ENCODE peak calls at places on chromosomes 3 and 15, in four cellular contexts. O, H, D and K are unnamed samples.
A peak's percentile ranks its signal among the peaks of the same experiment; 100 is the strongest.

GRCh38 chr3:78255403-78255802 is 1215.5 kb downstream of the ROBO2 start:
- DNase-seq in H (no peak), O (peak; percentile 74), D (no peak), K (no peak)

GRCh38 chr15:29566914-29567313 is 255.4 kb downstream of the TJP1 start:
- DNase-seq in D (no peak), H (no peak), O (no peak), K (no peak)

GRCh38 chr3:139044366-139045210 is at the start of gene PRR23C:
- DNase-seq in O (no peak), D (no peak), H (no peak), K (no peak)

GRCh38 chr3:13281657-13282527 is 138.2 kb downstream of the NUP210 start:
- DNase-seq in D (no peak), O (no peak), H (peak; percentile 49), K (no peak)

GRCh38 chr3:197878427-197878826 is 71.6 kb upstream of the RPL35A start:
- DNase-seq in H (no peak), D (no peak), O (peak; percentile 84), K (no peak)

GRCh38 chr3:134363381-134363755 is 10.9 kb downstream of the AMOTL2 start:
- DNase-seq in O (no peak), D (no peak), H (no peak), K (no peak)

GRCh38 chr15:99584081-99584600 is 18.4 kb downstream of the MEF2A start:
- DNase-seq in H (no peak), O (no peak), D (no peak), K (no peak)

GRCh38 chr15:65576669-65577068 is 34.3 kb downstream of the INTS14 start:
- DNase-seq in H (no peak), D (no peak), O (peak; percentile 91), K (peak; percentile 34)

GRCh38 chr3:184734903-184735630 is 23.2 kb upstream of the MAGEF1 start:
- DNase-seq in O (no peak), H (peak; percentile 17), D (no peak), K (no peak)

GRCh38 chr3:148329481-148330220 is 368.1 kb upstream of the AGTR1 start:
- DNase-seq in O (peak; percentile 84), H (no peak), D (no peak), K (no peak)

GRCh38 chr15:68347392-68347791 is 69.8 kb downstream of the FEM1B start:
- DNase-seq in O (peak; percentile 52), H (no peak), D (no peak), K (no peak)

DNA sequence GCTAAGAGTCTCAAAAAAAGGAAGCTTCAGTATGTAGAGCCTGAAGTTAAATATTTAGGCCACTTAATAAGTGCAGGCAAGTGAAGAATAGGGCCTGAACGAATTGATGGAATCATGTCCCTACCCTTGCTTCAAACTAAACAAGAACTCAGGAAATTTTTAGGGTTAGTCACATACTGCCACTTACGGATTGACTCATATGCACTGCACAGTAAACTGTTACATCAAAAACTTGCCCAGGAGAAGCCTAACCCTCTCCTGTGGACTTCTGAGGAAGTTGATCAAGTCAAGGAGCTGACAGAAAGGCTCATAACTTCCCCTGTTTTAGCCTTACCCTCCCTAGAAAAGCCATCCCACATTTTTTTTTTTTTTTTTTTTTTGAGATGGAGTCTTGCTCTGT is 20.6 kb upstream of the KBTBD12 start:
- DNase-seq in D (no peak), H (no peak), O (no peak), K (no peak)
- H3K27ac ChIP-seq in D (no peak overlapping the region), H (no peak overlapping the region), O (no peak overlapping the region), K (no peak overlapping the region)

DNA sequence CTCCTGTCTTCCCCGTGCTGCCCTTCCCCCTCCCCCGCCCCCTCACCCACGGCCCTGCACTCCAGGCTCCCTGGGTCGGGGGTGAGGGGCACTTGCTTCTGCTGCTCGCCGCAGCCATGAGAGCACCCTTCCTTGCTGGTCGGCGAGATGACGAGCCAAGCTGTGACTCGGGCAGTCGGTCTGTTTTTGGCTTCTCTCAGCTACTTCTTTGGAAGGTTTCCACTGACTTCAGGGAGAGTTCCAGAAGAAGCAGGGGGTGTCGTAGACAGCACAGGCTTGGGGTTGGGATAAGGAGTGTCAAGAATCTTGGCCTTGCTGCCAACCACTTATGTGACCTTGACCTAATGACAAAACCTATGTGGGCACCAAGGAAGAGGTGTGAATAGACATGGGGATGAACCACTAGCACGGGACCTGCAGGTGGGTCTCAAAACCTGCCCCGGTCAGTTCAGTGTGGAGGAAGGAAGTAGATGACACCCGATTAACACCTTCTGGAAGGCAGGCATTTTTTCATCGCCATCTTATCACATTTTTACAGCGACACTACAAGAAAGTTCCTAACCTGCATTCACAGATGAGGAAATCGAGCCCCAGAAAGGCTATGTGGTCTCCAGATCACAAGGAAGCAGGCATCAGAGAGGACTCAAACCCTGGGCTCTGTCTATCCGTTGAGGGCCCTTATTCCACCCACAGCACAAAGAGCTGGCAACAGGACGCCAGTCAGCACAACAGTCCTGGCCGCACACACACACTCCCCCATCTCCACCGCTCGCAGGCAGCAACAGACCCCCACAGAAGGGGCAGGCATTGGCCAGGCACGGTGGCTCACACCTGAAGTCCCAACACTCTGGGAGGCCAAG is 120.9 kb downstream of the LIPC start:
- DNase-seq in D (no peak), H (no peak), O (peak; percentile 60), K (no peak)
- TF ChIP-seq CTCF in D (no peak), H (no peak), O (no peak), K (no peak)

DNA sequence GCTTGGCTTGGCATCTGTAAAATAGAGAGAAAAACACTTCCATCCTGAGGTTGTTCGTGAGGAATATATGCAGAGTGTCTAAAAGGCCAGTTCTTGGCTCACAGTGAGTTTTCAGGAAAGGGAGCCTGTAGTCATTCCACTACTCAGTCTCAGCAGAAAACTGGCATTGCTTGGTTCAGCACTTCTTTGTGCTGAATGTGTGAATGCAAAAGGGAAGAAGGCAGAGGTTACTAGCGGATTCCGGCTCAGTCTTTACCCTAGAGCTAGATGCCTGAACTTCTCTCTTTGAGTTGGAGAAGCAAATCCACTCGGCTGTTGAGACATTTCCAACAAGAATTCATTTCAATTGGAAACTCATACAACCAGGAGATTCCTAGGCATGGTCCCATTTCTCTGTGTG is 23.1 kb upstream of the FRMD4B start:
- DNase-seq in D (no peak), O (no peak), H (no peak), K (no peak)
- H3K27ac ChIP-seq in D (no peak overlapping the region), O (no peak overlapping the region), H (no peak overlapping the region), K (no peak overlapping the region)

GRCh38 chr3:85567074-85567676 is 608.4 kb downstream of the CADM2 start:
- DNase-seq in H (peak; percentile 30), O (peak; percentile 36), D (peak; percentile 46), K (peak; percentile 12)
- TF ChIP-seq CTCF in H (no peak), O (peak; percentile 15), D (peak; percentile 91), K (peak; percentile 67)

GRCh38 chr15:45720183-45720582 is 85.4 kb downstream of the SQOR start:
- DNase-seq in O (no peak), D (no peak), H (no peak), K (no peak)
- H3K27ac ChIP-seq in O (no peak overlapping the region), D (no peak overlapping the region), H (no peak overlapping the region), K (no peak overlapping the region)